ENCODE peak calls at places on chromosomes 13 and 19, in six cellular contexts. P, O, H, V, L and X are unnamed samples.
A peak's percentile ranks its signal among the peaks of the same experiment; 100 is the strongest.

GRCh38 chr13:60619461-60619860 is 222.4 kb downstream of the TDRD3 start:
- DNase-seq in P (no peak), H (no peak), O (no peak), V (no peak), L (no peak), X (no peak)

GRCh38 chr19:37778613-37779138 is 710 bp downstream of the ZNF573 start:
- DNase-seq in V (no peak), O (no peak), H (no peak), P (no peak), L (peak; percentile 10), X (peak; percentile 3)

GRCh38 chr19:17109962-17110598 is 34.5 kb downstream of the MYO9B start:
- DNase-seq in H (no peak), P (peak; percentile 35), L (peak; percentile 65), O (no peak), V (no peak), X (no peak)

GRCh38 chr13:101773062-101773461 is 320.6 kb downstream of the ITGBL1 start:
- DNase-seq in V (no peak), O (no peak), H (no peak), L (no peak), P (no peak), X (no peak)

GRCh38 chr19:41621654-41622053 is 5.2 kb downstream of the CEACAM4 start:
- DNase-seq in L (no peak), O (no peak), P (no peak), H (peak; percentile 40), V (no peak), X (no peak)

GRCh38 chr19:38281820-38282566 is 17.6 kb downstream of the SPINT2 start:
- DNase-seq in L (no peak), O (no peak), V (no peak), H (no peak), P (no peak), X (peak; percentile 43)

GRCh38 chr13:107531180-107531579 is 684.2 kb downstream of the LIG4 start:
- DNase-seq in P (no peak), O (no peak), L (no peak), V (no peak), H (no peak), X (no peak)

GRCh38 chr13:21324793-21325192 is 134.3 kb downstream of the ZDHHC20 start:
- DNase-seq in O (no peak), P (no peak), H (no peak), L (no peak), V (no peak), X (no peak)

GRCh38 chr13:32010137-32010536 is 21.4 kb upstream of the FRY start:
- DNase-seq in H (no peak), O (no peak), V (no peak), L (no peak), P (no peak), X (no peak)

GRCh38 chr19:55115446-55116065 is 1.9 kb downstream of the PPP1R12C start:
- DNase-seq in V (no peak), P (no peak), H (no peak), L (no peak), O (peak; percentile 50), X (no peak)

GRCh38 chr13:28597641-28598040 is 61.3 kb upstream of the POMP start:
- DNase-seq in V (no peak), O (no peak), H (no peak), P (no peak), L (no peak), X (no peak)

GRCh38 chr13:110767476-110767875 is 54.0 kb downstream of the ING1 start:
- DNase-seq in V (no peak), H (no peak), P (no peak), L (no peak), O (no peak), X (no peak)

DNA sequence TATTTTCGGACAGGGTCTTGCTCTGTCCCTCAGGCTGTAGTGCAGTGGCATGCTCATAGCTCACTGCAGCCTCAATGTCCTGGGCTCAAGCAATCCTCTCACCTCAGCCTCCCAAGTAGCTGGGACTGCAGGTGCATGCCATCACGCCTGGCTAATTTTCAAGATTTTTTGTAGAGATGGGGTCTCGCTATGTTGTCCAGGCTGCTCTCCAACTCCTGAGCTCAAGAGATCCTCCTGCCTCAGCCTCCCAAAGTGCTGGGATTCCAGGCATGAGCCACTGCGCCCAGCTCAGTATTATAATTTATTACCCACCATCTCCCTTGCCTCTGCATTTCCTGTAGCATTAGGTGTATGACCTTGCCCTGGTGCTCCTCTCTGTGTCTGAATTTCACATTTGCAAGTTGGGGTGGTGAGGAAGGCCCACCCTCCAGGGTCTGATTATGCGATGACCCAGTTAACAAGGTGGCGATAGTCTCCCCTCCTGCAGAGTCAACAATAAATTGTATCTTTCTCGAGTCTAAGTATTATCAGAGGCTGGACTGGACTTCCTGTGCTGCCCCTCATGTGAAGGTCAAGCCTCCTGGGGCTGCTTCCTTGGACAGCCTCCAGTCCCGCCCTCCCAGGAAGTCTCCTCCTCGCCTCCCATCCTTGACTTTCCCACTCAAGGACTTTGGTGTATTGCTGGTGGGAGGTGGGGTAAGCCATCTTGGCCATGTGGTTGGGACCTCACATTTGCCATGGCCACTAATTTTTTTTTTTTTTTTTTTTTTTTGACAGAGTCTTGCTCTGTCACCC is 1.5 kb upstream of the TUBB4A start:
- DNase-seq in P (no peak), L (no peak), V (no peak), O (no peak), H (no peak), X (no peak)
- H3K4me1 ChIP-seq in P (peaks cover 15% of the 10 kb centered on the region), L (peaks cover 11% of the 10 kb centered on the region), V (peaks cover 13% of the 10 kb centered on the region), O (no peaks in the 10 kb centered on the region), H (peaks cover 11% of the 10 kb centered on the region), X (peaks cover 22% of the 10 kb centered on the region)

DNA sequence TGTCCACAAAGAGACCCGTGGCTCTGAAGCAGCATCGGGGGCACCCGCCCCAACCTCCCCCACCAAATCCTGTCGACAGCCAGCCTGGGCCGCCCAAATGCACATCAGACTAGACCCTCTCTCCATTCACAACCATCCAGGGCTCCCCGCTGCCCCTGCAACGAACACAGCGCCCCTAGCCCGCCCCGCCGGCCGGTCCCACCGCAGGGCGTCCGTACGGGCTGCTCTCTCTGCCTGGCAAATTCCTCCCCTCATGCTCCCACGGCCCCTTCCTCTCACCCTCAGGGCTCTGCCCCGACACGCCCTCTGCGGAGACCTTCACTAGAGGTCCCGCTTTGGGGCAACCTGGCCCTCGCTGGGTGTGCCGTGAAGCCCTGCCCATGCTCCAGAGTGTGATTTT is 7.1 kb downstream of the TCF3 start:
- DNase-seq in P (no peak), H (no peak), V (no peak), L (no peak), O (no peak), X (no peak)
- TF ChIP-seq POLR2A in P (no peak), H (no peak), V (no peak), L (no peak), O (no peak), X (no peak)

GRCh38 chr19:4714016-4714415 is 9.6 kb downstream of the DPP9 start:
- DNase-seq in V (no peak), H (no peak), L (no peak), P (no peak), O (no peak), X (no peak)

GRCh38 chr19:4715529-4716221 is 8.0 kb downstream of the DPP9 start:
- DNase-seq in L (peak; percentile 38), H (no peak), V (no peak), P (no peak), O (no peak), X (peak; percentile 74)

GRCh38 chr19:4712771-4713170 is 10.9 kb downstream of the DPP9 start:
- DNase-seq in P (no peak), O (no peak), H (no peak), V (no peak), L (no peak), X (no peak)

GRCh38 chr19:4711211-4711610 is 12.4 kb downstream of the DPP9 start:
- DNase-seq in H (no peak), V (no peak), L (no peak), O (no peak), P (no peak), X (no peak)

GRCh38 chr19:4713384-4713951 is 10.2 kb downstream of the DPP9 start:
- DNase-seq in P (peak; percentile 70), L (peak; percentile 93), H (peak; percentile 97), O (peak; percentile 87), V (peak; percentile 96), X (peak; percentile 36)
- H3K4me1 ChIP-seq in P (peaks cover 47% of the 10 kb centered on the region), L (peaks cover 19% of the 10 kb centered on the region), H (peaks cover 35% of the 10 kb centered on the region), O (no peaks in the 10 kb centered on the region), V (peaks cover 17% of the 10 kb centered on the region), X (peaks cover 57% of the 10 kb centered on the region)

GRCh38 chr13:114068723-114069322 is 63.6 kb downstream of the RASA3 start:
- DNase-seq in O (peak; percentile 64), L (peak; percentile 14), P (peak; percentile 59), H (no peak), V (peak; percentile 80), X (no peak)

GRCh38 chr13:114066956-114067355 is 65.5 kb downstream of the RASA3 start:
- DNase-seq in H (no peak), V (no peak), L (no peak), O (no peak), P (no peak), X (no peak)

GRCh38 chr13:114067886-114068722 is 64.3 kb downstream of the RASA3 start:
- DNase-seq in P (no peak), O (peak; percentile 21), H (no peak), V (peak; percentile 61), L (peak; percentile 72), X (no peak)

GRCh38 chr13:114065926-114066774 is 66.3 kb downstream of the RASA3 start:
- DNase-seq in O (no peak), P (no peak), H (no peak), V (peak; percentile 82), L (peak; percentile 54), X (no peak)

DNA sequence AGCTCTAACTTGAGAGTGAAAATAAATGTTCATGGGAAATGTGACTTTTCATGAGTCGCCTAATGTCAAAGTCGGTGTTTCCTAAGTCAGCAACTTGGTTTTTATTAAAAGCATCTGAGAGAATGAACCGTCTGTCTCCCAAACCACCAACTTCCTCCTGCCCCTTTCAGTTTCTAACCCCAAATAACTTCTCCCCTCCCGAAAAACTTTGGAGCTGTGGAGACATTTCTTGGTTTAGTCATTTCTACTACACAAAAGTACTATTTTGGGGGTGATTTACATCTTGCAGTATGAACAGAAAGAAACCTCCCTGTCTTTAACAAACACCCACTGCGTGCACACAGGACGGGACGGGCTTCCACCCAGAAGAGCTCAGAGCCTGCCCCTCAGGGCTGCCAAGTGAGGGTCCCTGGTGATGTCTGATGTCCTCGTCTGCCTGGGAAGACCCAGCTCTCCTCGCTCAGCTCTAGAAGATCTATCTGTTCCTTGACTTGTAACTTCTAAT is 65.0 kb downstream of the RASA3 start:
- DNase-seq in L (no peak), O (no peak), V (no peak), H (no peak), P (no peak), X (no peak)
- TF ChIP-seq POLR2A in L (no peak), O (no peak), V (no peak), H (no peak), P (no peak), X (no peak)

DNA sequence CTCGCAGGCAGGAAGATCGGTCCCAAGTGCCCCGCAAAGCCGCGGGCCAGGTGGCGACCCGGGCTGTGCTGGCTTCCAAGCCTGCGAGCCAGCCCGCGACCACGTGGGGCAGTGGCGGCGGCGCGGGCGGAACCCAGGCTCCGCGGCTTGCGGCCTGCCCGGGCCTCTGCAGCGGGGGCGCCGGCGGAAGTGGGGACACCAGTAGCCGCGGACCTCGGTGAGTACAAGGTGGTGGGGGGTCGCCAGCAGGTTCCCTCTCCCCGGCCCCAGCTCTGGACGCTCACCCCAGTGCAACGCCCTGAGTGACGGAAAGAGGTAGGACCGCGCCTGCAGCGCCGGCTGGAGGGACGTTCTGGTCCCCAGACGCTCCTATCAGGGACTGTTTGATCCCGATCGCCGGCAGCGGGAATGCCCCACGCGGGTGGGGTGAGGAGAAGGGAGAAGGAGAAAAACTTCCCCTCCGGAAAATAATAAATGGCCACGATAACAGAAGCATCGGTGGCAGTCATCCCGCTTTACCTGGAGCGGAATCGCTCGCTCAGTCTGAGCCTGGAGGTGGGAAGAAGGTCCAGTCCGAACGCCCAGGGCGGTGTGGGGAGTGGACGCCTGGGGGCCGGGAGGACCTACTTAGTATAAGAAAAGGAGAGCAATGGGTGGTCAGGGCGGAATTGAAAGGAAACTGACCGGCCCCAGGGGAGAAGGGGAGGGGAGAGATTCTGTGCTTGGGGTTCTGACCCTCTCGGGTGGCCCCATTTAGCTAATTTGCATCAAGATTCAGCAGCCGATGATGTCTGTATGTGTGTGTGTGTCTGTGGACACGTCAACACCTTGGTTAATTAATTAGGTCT is at the start of gene GEMIN7:
- DNase-seq in H (no peak), V (peak; percentile 87), P (peak; percentile 42), O (peak; percentile 59), L (peak; percentile 79), X (peak; percentile 85)
- H3K4me1 ChIP-seq in H (peaks cover 48% of the 10 kb centered on the region), V (peaks cover 32% of the 10 kb centered on the region), P (peaks cover 52% of the 10 kb centered on the region), O (no peaks in the 10 kb centered on the region), L (peaks cover 43% of the 10 kb centered on the region), X (peaks cover 41% of the 10 kb centered on the region)